ENCODE peak calls at places on chromosomes 16 and 17, in six cellular contexts. N, D, I, Z, R and B are unnamed samples.

GRCh38 chr16:67884684-67885083 is at the start of gene NRN1L:
- DNase-seq in N (peak), D (peak), I (no peak), Z (no peak), R (peak), B (no peak)

GRCh38 chr16:69131167-69131748 is 1.1 kb downstream of the CHTF8 start:
- DNase-seq in N (peak), D (peak), I (no peak), Z (peak), R (peak), B (no peak)

GRCh38 chr17:7466318-7466643 is 13.2 kb downstream of the ZBTB4 start:
- DNase-seq in N (no peak), D (no peak), I (no peak), Z (no peak), R (no peak), B (no peak)

GRCh38 chr16:67146523-67147357 is 4.1 kb downstream of the B3GNT9 start:
- DNase-seq in N (no peak), D (no peak), I (no peak), Z (no peak), R (no peak), B (no peak)

GRCh38 chr16:23835390-23836077 is at the start of gene PRKCB:
- DNase-seq in N (peak), D (peak), I (peak), Z (no peak), R (no peak), B (no peak)

GRCh38 chr16:29808219-29808900 is 2.0 kb downstream of the MAZ start:
- DNase-seq in N (no peak), D (no peak), I (no peak), Z (no peak), R (no peak), B (no peak)

GRCh38 chr16:19874816-19875546 is 9.7 kb downstream of the GPRC5B start:
- DNase-seq in N (no peak), D (no peak), I (no peak), Z (no peak), R (no peak), B (no peak)

GRCh38 chr17:69335018-69335417 is 8.1 kb upstream of the ABCA5 start:
- DNase-seq in N (no peak), D (peak), I (no peak), Z (peak), R (peak), B (no peak)

GRCh38 chr16:21076186-21076883 is 74.3 kb downstream of the DNAH3 start:
- DNase-seq in N (no peak), D (no peak), I (no peak), Z (no peak), R (no peak), B (peak)

GRCh38 chr17:47830991-47831933 is at the start of the genes LRRC46 and MRPL10:
- DNase-seq in N (peak), D (peak), I (peak), Z (peak), R (peak), B (peak)